ENCODE peak calls at places on chromosomes 5 and 9, in four cellular contexts. N, A, Y and X are unnamed samples.

GRCh38 chr5:912356-913091 is 19.8 kb downstream of the TRIP13 start:
- DNase-seq in Y (peak; percentile 96), A (peak; percentile 96), N (peak; percentile 99), X (peak; percentile 99)

GRCh38 chr9:30773427-30773826 is 1611.0 kb upstream of the ACO1 start:
- DNase-seq in A (no peak), Y (no peak), N (no peak), X (no peak)

GRCh38 chr5:71637133-71637532 is 50.0 kb downstream of the MCCC2 start:
- DNase-seq in Y (no peak), A (no peak), N (no peak), X (no peak)

GRCh38 chr5:150152636-150153462 is 2.8 kb downstream of the PDGFRB start:
- DNase-seq in A (peak; percentile 78), N (no peak), Y (no peak), X (no peak)

GRCh38 chr5:181232593-181232992 is 9.5 kb downstream of the TRIM41 start:
- DNase-seq in Y (no peak), N (no peak), A (no peak), X (no peak)

GRCh38 chr9:119765632-119766031 is 396.4 kb upstream of the BRINP1 start:
- DNase-seq in A (no peak), Y (no peak), N (no peak), X (no peak)

GRCh38 chr5:79886456-79886855 is 104.6 kb downstream of the MTX3 start:
- DNase-seq in A (no peak), N (no peak), Y (no peak), X (no peak)

GRCh38 chr5:112833971-112834370 is 27.1 kb upstream of the SRP19 start:
- DNase-seq in A (no peak), N (no peak), Y (no peak), X (no peak)

GRCh38 chr5:141875795-141876627 is 2.2 kb downstream of the PCDH1 start:
- DNase-seq in A (no peak), Y (no peak), N (peak; percentile 51), X (peak; percentile 64)

GRCh38 chr5:134092875-134093274 is 21.6 kb upstream of the TCF7 start:
- DNase-seq in N (peak; percentile 93), Y (no peak), A (peak; percentile 22), X (peak; percentile 70)

GRCh38 chr5:146006470-146006869 is 70.1 kb downstream of the SH3RF2 start:
- DNase-seq in Y (no peak), A (no peak), N (no peak), X (no peak)

GRCh38 chr9:76451234-76451633 is 7.7 kb upstream of the GCNT1 start:
- DNase-seq in Y (peak; percentile 70), N (peak; percentile 13), A (peak; percentile 85), X (no peak)

GRCh38 chr9:36597412-36598178 is 24.9 kb downstream of the MELK start:
- DNase-seq in Y (peak; percentile 79), N (peak; percentile 47), A (peak; percentile 70), X (no peak)

GRCh38 chr5:150058480-150059126 is 27.8 kb downstream of the CSF1R start:
- DNase-seq in A (peak; percentile 82), N (peak; percentile 81), Y (peak; percentile 64), X (no peak)

GRCh38 chr5:102888483-102888882 is 133.4 kb downstream of the PAM start:
- DNase-seq in Y (no peak), A (no peak), N (no peak), X (no peak)
- TF ChIP-seq CTCF in Y (no peak), A (no peak), N (no peak), X (no peak)

GRCh38 chr9:137588311-137588710 is 2.0 kb downstream of the ZMYND19 start:
- DNase-seq in N (no peak), A (no peak), Y (no peak), X (no peak)

GRCh38 chr9:137588891-137589290 is 1.4 kb downstream of the ZMYND19 start:
- DNase-seq in N (no peak), A (no peak), Y (no peak), X (no peak)

GRCh38 chr9:137590469-137591383 is at the start of gene ZMYND19:
- DNase-seq in N (peak; percentile 86), A (peak; percentile 81), Y (peak; percentile 81), X (peak; percentile 94)

GRCh38 chr9:137590123-137590468 is 216 bp downstream of the ZMYND19 start:
- DNase-seq in A (no peak), N (no peak), Y (no peak), X (no peak)

DNA sequence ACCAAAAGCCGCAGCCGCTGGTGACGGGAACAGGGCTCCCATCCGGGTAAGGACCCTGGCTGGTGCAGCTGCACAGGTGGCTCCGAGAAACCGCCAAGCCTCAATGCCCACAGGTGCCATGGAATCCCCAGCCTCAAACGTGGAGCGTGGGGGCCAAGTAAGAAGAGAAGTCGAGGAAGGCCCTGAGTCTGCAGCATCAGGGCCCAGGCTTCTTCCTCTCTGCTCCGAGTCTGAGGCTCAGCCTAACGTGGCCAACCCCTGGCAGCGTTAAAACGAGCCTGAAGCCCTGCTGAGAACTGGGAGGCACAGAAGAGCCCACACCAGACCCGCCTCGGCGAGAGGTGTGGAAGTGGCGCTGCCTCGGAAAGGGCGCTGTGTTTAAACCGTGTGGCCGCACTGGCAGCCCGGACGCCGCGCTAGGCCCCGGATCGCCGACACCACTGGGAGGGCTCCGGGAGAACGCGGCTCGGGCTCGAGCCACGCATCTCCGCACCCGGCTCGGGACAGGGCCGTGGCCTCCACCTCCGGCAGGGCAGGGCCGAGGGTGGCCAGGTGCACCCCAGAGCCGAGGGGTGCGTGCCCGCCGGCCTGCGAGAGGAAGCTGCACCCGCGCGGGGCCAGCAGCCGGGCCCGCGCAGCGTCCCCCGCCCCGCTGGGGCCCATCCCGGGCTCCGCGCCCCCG is 730 bp downstream of the ZMYND19 start:
- DNase-seq in A (no peak), Y (no peak), N (no peak), X (peak; percentile 30)
- H3K4me3 ChIP-seq in A (peak overlapping the region; percentile 99), Y (peak overlapping the region; percentile 54), N (peak overlapping the region; percentile 89), X (peak overlapping the region; percentile 91)

GRCh38 chr5:117266237-117266725 is 691.7 kb upstream of the SEMA6A start:
- DNase-seq in Y (peak; percentile 10), A (no peak), N (no peak), X (no peak)

GRCh38 chr5:117262607-117263131 is 688.0 kb upstream of the SEMA6A start:
- DNase-seq in Y (no peak), N (no peak), A (no peak), X (no peak)

GRCh38 chr5:117261948-117262606 is 687.5 kb upstream of the SEMA6A start:
- DNase-seq in N (no peak), A (no peak), Y (peak; percentile 9), X (no peak)
- H2AFZ ChIP-seq in N (no peak overlapping the region), A (no peak overlapping the region), Y (no peak overlapping the region), X (no peak overlapping the region)

DNA sequence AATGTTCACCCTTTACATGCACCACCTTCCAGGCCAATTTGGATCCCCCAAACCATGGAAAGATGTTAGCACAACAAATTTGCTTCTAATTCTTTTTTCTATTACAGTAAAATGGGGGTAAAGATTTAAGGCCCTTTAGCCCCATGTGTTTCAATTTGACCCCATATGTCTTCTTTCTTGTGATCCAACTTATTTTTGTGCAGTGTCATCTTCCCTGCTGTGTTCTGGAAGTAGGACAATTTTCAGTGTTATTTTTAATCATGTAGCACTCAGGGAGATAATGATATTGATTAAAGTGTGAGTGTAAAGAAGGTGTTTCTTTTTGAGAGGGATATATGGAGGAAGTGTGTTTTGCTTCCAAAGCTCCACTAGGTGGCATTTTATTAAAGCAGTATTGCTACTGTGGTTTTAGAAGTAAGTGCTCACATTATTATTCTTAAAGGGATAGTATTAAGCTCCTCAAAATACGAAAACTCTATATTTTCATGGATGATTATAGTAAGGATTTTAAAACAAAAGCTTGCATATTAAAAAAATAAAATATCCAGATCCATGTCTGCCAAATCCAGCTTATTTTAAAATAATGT is 118.7 kb upstream of the ATP10B start:
- DNase-seq in N (no peak), Y (peak; percentile 1), A (no peak), X (no peak)
- TF ChIP-seq CTCF in N (peak; percentile 31), Y (no peak), A (no peak), X (peak; percentile 23)

GRCh38 chr5:32210151-32210550 is 36.0 kb upstream of the GOLPH3 start:
- DNase-seq in A (no peak), Y (no peak), N (no peak), X (no peak)
- H3K4me3 ChIP-seq in A (no peak overlapping the region), Y (no peak overlapping the region), N (no peak overlapping the region), X (no peak overlapping the region)

DNA sequence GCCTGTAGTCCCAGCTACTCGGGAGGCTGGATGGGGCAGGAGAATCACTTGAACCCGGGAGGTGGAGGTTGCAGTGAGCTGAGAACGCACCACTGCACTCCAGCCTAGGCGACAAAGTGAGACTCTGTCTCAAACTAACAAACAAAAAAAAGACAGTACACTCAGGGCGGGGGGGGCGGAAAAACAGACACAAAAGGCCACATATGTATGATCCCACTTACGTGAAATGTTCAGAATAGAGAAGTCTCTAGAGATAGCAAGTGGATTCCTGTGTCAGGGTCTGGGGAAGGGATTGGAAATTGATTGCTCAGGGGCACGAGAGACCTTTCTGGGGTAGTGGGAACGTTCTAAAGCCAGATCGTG is 9.0 kb upstream of the LCN1 start:
- DNase-seq in N (no peak), Y (no peak), A (no peak), X (no peak)
- H2AFZ ChIP-seq in N (no peak overlapping the region), Y (no peak overlapping the region), A (peak overlapping the region; percentile 11), X (no peak overlapping the region)

GRCh38 chr9:126440042-126440441 is 113.4 kb downstream of the MVB12B start:
- DNase-seq in A (no peak), Y (no peak), N (no peak), X (no peak)

GRCh38 chr9:126438757-126439401 is 112.2 kb downstream of the MVB12B start:
- DNase-seq in Y (no peak), A (no peak), N (no peak), X (no peak)

GRCh38 chr9:126442636-126443035 is 116.0 kb downstream of the MVB12B start:
- DNase-seq in Y (no peak), N (no peak), A (no peak), X (no peak)

GRCh38 chr9:126439402-126439765 is 112.8 kb downstream of the MVB12B start:
- DNase-seq in N (peak; percentile 16), A (peak; percentile 81), Y (peak; percentile 56), X (no peak)

DNA sequence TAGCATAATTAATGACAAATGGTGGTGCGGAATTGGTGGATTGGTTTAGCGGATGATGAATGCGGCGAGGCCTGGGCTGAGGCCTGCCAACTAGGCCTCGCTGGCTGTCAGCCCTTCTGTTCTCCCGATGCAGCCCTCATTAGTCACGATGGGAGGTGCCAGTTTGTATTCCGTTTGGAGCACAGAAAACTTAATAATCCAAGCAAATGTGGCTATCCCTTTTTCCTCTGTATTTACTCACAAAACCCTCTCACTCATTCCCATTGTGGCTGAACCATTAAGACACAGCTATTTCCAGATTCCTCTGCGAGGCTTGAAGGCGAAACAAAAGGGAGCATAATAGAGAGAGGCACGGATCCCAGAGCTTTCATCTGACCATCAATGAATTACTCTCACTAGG is 114.3 kb downstream of the MVB12B start:
- DNase-seq in Y (peak; percentile 18), A (no peak), N (no peak), X (no peak)
- TF ChIP-seq CTCF in Y (no peak), A (no peak), N (no peak), X (no peak)

DNA sequence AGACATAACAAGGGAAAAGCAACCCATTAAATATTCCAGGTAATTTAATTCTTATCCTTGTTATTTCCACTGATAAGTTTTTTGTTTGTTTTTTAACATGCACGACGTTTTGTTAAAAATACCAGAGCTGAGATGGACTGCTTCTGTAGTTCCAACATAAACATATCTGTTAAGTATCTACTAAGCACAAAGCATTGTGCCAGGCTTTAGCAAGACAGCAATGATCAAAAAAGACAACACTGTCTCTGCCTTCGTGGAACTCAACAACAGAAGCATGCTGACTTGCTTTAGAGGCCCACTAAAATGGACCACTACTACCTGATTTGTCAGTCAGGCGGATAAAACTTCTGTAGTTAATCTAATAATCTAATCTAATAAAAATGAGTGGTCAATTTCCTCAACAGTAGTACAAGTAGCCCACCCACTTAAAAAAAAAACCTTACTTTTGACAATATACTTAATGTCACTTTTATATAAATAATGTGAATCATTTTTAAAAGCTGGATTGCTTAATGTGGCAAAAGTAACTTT is 3.1 kb downstream of the RAB14 start:
- DNase-seq in Y (no peak), N (no peak), A (no peak), X (no peak)
- H3K4me3 ChIP-seq in Y (peak overlapping the region; percentile 97), N (peak overlapping the region; percentile 97), A (peak overlapping the region; percentile 12), X (peak overlapping the region; percentile 92)